ENCODE peak calls at places on chromosomes 6 and 20, in six cellular contexts. X is NCI-H1105 treated with DMSO at 0.1 percent for 48 hours, U is brain microvascular endothelial cell, K is hepatocyte, C is colonic mucosa, P is DMS 273 treated with DMSO at 0.1 percent for 48 hours. Y is an unnamed sample.

GRCh38 chr6:138517635-138518034 is 18.3 kb upstream of the NHSL1 start:
- DNase-seq in P (no peak), U (no peak), C (peak; percentile 73), X (no peak), K (peak; percentile 26), Y (no peak)

GRCh38 chr20:25447671-25448070 is 40.2 kb downstream of the GINS1 start:
- DNase-seq in P (no peak), K (no peak), U (no peak), X (no peak), C (no peak), Y (no peak)

GRCh38 chr6:84791927-84792326 is 27.5 kb upstream of the TBX18 start:
- DNase-seq in X (no peak), P (no peak), U (no peak), K (no peak), C (no peak), Y (no peak)

GRCh38 chr6:167244064-167244949 is 46.8 kb upstream of the UNC93A start:
- DNase-seq in U (no peak), P (peak; percentile 6), C (no peak), X (no peak), K (no peak), Y (no peak)

GRCh38 chr6:157045831-157046454 is 268.8 kb downstream of the ARID1B start:
- DNase-seq in K (peak; percentile 48), C (no peak), U (peak; percentile 66), P (peak; percentile 15), X (peak; percentile 80), Y (peak; percentile 13)

GRCh38 chr20:16544949-16545348 is 28.3 kb downstream of the KIF16B start:
- DNase-seq in P (no peak), U (no peak), K (no peak), X (no peak), C (no peak), Y (no peak)

GRCh38 chr6:13457577-13457976 is 29.8 kb downstream of the GFOD1 start:
- DNase-seq in K (no peak), X (no peak), U (no peak), P (no peak), C (no peak), Y (no peak)

GRCh38 chr6:84177253-84177652 is 50.2 kb downstream of the CEP162 start:
- DNase-seq in P (no peak), X (no peak), K (no peak), U (no peak), C (no peak), Y (no peak)

GRCh38 chr6:37130704-37131103 is 39.2 kb upstream of the PIM1 start:
- DNase-seq in P (no peak), C (peak; percentile 55), U (peak; percentile 41), K (peak; percentile 41), X (no peak), Y (no peak)

GRCh38 chr6:165702669-165703068 is 39.6 kb upstream of the PDE10A start:
- DNase-seq in P (no peak), K (no peak), C (no peak), U (peak; percentile 33), X (no peak), Y (no peak)

GRCh38 chr6:57267586-57268293 is 45.6 kb upstream of the RAB23 start:
- DNase-seq in X (peak; percentile 10), C (peak; percentile 62), U (peak; percentile 97), K (peak; percentile 84), P (peak; percentile 49), Y (peak; percentile 27)

GRCh38 chr6:55276745-55277627 is 50.3 kb upstream of the GFRAL start:
- DNase-seq in P (peak; percentile 14), C (peak; percentile 32), X (peak; percentile 76), K (peak; percentile 78), U (peak; percentile 27), Y (peak; percentile 53)